ENCODE peak calls at places on chromosomes 11 and 22, in seven cellular contexts. J is coronary artery; X is WERI-Rb-1; E is heart right ventricle; W is cardiac muscle cell; H is A549; I is CD8-positive, alpha-beta T cell. T is an unnamed sample.

GRCh38 chr11:69204246-69205124 is 48.8 kb downstream of the SMIM38 start:
- DNase-seq in W (no peak), H (no peak), E (no peak), I (no peak), X (no peak), J (peak; percentile 61), T (no peak)

GRCh38 chr11:69383946-69384547 is 90.1 kb downstream of the MYEOV start:
- DNase-seq in E (no peak), X (no peak), W (no peak), I (no peak), J (no peak), H (no peak), T (no peak)

GRCh38 chr11:15113381-15113780 is 1.3 kb upstream of the INSC start:
- DNase-seq in W (no peak), H (no peak), E (no peak), X (no peak), J (no peak), I (no peak), T (no peak)

GRCh38 chr11:70637949-70638598 is 239.7 kb downstream of the CTTN start:
- DNase-seq in I (no peak), J (no peak), H (no peak), W (no peak), X (peak; percentile 77), E (no peak), T (no peak)

GRCh38 chr11:71342116-71342515 is 89.7 kb upstream of the SHANK2 start:
- DNase-seq in X (no peak), H (no peak), J (no peak), W (no peak), I (no peak), E (no peak), T (no peak)

GRCh38 chr22:41498322-41498721 is 29.4 kb downstream of the ACO2 start:
- DNase-seq in I (no peak), J (no peak), E (no peak), W (no peak), H (no peak), X (no peak), T (no peak)

GRCh38 chr22:49632199-49633009 is 195.3 kb downstream of the BRD1 start:
- DNase-seq in H (peak; percentile 67), X (peak; percentile 80), W (peak; percentile 83), E (peak; percentile 62), I (no peak), J (no peak), T (peak; percentile 83)

GRCh38 chr11:7603031-7603781 is 70.1 kb downstream of the CYB5R2 start:
- DNase-seq in I (no peak), J (no peak), H (no peak), W (no peak), E (no peak), X (no peak), T (no peak)

GRCh38 chr11:95149659-95150294 is 60.1 kb downstream of the ENDOD1 start:
- DNase-seq in X (no peak), H (no peak), E (peak; percentile 45), J (no peak), W (no peak), I (no peak), T (peak; percentile 41)

GRCh38 chr11:109772846-109773400 is 320.3 kb upstream of the ZC3H12C start:
- DNase-seq in H (no peak), J (no peak), I (no peak), W (no peak), E (no peak), X (peak; percentile 87), T (no peak)

GRCh38 chr11:94680426-94680825 is 87.7 kb upstream of the AMOTL1 start:
- DNase-seq in I (no peak), E (no peak), J (no peak), W (no peak), X (no peak), H (no peak), T (no peak)

GRCh38 chr11:115164774-115165173 is 339.4 kb downstream of the CADM1 start:
- DNase-seq in X (no peak), J (no peak), W (no peak), I (no peak), H (no peak), E (no peak), T (no peak)

GRCh38 chr11:61963282-61964057 is 4.0 kb downstream of the FTH1 start:
- DNase-seq in E (no peak), J (no peak), X (no peak), W (no peak), I (no peak), H (no peak), T (no peak)

GRCh38 chr11:73334244-73335203 is 26.4 kb downstream of the ARHGEF17 start:
- DNase-seq in W (peak; percentile 54), E (peak; percentile 90), X (no peak), J (no peak), I (no peak), H (peak; percentile 83), T (peak; percentile 33)

DNA sequence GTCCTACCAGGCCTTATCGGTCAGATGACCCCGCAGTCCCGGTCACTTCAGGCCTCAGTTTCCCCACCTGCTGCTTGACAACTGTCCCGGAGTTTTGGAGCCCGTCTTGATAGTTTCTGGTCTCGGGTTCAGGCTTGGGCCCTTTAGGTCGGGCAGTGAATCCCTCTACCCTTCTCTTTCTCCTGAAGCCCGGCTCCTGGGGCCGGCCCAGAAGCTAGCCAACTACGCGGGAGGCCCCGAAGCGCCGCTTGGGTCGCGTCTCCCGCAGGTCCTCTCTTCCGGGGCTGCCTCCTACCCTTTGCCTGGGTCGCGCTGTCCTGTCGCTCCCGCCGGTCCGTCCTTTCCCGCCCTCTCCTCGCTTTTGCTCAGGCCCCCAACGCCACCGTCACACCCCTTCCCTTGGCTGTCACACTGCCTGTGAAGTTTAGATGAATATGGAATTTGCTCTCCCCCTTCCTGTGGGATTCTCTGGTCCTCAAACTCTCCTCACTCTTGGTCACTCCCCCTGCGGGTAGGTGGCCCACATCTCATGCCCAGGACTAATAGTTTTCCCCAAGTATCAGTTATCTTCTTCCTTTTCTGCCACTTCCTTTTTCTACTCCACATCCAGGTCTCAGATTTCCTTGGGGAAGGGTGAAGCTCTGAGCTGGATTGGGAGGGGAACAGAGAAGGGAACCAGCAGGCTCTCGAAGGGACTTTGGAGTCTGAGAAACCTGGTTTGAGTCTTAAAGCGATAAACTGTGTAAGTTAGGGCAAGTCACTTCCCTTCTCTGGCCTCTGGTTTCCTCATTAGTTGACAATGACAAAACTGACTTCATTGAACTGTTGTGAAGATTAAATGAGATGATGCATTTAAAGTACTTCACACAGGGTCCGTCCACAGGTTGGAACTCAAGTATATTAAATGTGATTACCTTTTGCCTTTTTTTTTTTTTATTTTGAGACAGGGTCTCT is 791 bp downstream of the RAB1B start:
- DNase-seq in W (peak; percentile 51), H (peak; percentile 61), J (no peak), E (no peak), X (peak; percentile 41), I (no peak), T (no peak)
- TF ChIP-seq CTCF in W (peak; percentile 30), H (no peak), J (no peak), E (peak; percentile 8), X (peak; percentile 24), I (no peak), T (peak; percentile 41)

GRCh38 chr22:32389685-32390084 is 22.4 kb downstream of the RTCB start:
- DNase-seq in H (no peak), X (peak; percentile 26), J (no peak), I (no peak), W (peak; percentile 23), E (no peak), T (peak; percentile 28)
- TF ChIP-seq CTCF in H (peak; percentile 26), X (peak; percentile 70), J (no peak), I (no peak), W (peak; percentile 44), E (peak; percentile 20), T (peak; percentile 38)

GRCh38 chr11:35553831-35554230 is 28.4 kb upstream of the PAMR1 start:
- DNase-seq in X (no peak), I (no peak), W (no peak), E (peak; percentile 16), H (no peak), J (no peak), T (no peak)

GRCh38 chr11:35555238-35555887 is 29.9 kb upstream of the PAMR1 start:
- DNase-seq in W (no peak), E (no peak), I (no peak), H (no peak), J (no peak), X (no peak), T (no peak)

GRCh38 chr11:35558468-35558867 is 33.1 kb upstream of the PAMR1 start:
- DNase-seq in X (no peak), W (no peak), J (no peak), I (no peak), H (no peak), E (peak; percentile 30), T (no peak)

GRCh38 chr11:35553021-35553420 is 27.6 kb upstream of the PAMR1 start:
- DNase-seq in W (no peak), I (no peak), J (no peak), H (no peak), X (no peak), E (no peak), T (no peak)

DNA sequence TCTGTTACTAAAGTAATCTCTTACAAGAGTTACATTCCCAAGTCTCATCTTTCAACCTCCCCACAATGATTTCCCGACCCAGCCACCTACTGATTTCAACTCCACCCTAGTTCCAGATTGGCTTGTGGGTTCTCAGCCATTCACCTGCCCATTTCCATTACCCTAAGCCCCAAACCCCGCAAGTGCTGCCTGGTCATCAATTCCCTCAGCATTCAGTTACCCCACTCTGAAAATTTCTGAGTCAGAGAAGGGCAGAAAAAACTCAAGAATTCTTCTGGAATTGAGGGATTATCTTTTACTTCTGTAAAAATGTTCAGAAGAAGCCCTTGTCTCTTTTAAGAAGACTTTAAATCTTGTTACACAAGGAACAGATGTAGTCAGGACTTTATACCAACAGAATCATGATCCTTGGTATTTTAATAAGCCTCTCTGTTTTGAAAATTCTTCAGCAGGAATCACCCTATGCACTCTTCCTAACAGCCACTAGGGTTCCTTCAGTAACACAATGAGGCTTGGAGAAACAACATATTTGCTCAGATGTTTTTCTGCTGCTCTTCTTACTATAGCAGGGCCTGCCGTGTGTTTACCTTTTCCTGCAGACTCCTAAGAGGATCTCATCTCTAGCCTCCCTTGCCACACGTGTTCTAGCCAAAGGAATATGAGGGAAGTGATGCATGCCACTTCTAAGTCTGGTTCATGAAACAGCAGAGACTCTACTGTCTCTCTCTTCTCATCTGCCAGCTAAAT is 29.2 kb upstream of the PAMR1 start:
- DNase-seq in I (no peak), E (no peak), W (no peak), J (no peak), X (no peak), H (peak; percentile 13), T (no peak)
- TF ChIP-seq CTCF in I (no peak), E (no peak), W (peak; percentile 46), J (no peak), X (no peak), H (peak; percentile 10), T (peak; percentile 53)

GRCh38 chr22:38308791-38309498 is 8.3 kb downstream of the CSNK1E start:
- DNase-seq in H (no peak), X (no peak), W (no peak), E (no peak), I (no peak), J (no peak), T (no peak)

GRCh38 chr22:38304526-38304925 is 12.7 kb downstream of the CSNK1E start:
- DNase-seq in J (no peak), E (peak; percentile 73), X (no peak), I (no peak), H (no peak), W (no peak), T (no peak)

GRCh38 chr22:38303974-38304373 is 13.3 kb downstream of the CSNK1E start:
- DNase-seq in X (no peak), I (no peak), W (no peak), J (no peak), H (no peak), E (no peak), T (no peak)

GRCh38 chr22:38302906-38303305 is 14.3 kb downstream of the CSNK1E start:
- DNase-seq in W (no peak), H (no peak), I (no peak), E (no peak), X (no peak), J (no peak), T (no peak)

GRCh38 chr22:38305481-38306448 is 11.5 kb downstream of the CSNK1E start:
- DNase-seq in J (no peak), W (no peak), E (no peak), H (no peak), X (peak; percentile 60), I (no peak), T (no peak)
- TF ChIP-seq CTCF in J (no peak), W (no peak), E (no peak), H (no peak), X (peak; percentile 51), I (no peak), T (no peak)

T was measured in endothelial cell.